ENCODE peak calls at places on chromosomes 13 and 19, in ten cellular contexts. A is heart right ventricle, G is activated B cell treated with CpG ODN at 0.5 μM for 24 hours, U is IMR-90, Q is DND-41, T is glutamatergic neuron, J is transverse colon, K is Calu3, Y is lower lobe of right lung, F is Peyer's patch. S is an unnamed sample.

GRCh38 chr13:32115069-32115468 is 83.5 kb downstream of the FRY start:
- DNase-seq in A (no peak), G (no peak), U (no peak), Q (no peak), T (no peak), J (no peak), K (no peak), Y (no peak), F (no peak), S (no peak)

GRCh38 chr19:35204799-35205732 is 23.5 kb downstream of the FAM187B start:
- DNase-seq in A (no peak), G (peak), U (no peak), Q (no peak), T (no peak), J (peak), K (no peak), Y (no peak), F (peak), S (no peak)

GRCh38 chr19:1481893-1482360 is 2.9 kb upstream of the C19orf25 start:
- DNase-seq in A (no peak), G (no peak), U (no peak), Q (no peak), T (no peak), J (no peak), K (no peak), Y (peak), F (no peak), S (no peak)

GRCh38 chr13:44921931-44922758 is 67.1 kb downstream of the NUFIP1 start:
- DNase-seq in A (no peak), G (no peak), U (peak), Q (no peak), T (no peak), J (peak), K (peak), Y (no peak), F (no peak), S (peak)

GRCh38 chr13:49428041-49428763 is 15.7 kb downstream of the CAB39L start:
- DNase-seq in A (no peak), G (no peak), U (no peak), Q (no peak), T (no peak), J (no peak), K (no peak), Y (no peak), F (no peak), S (no peak)

GRCh38 chr13:59607780-59608233 is 555.9 kb downstream of the DIAPH3 start:
- DNase-seq in A (no peak), G (no peak), U (no peak), Q (no peak), T (no peak), J (no peak), K (peak), Y (no peak), F (no peak), S (no peak)

GRCh38 chr19:4391701-4392543 is 8.4 kb downstream of the SH3GL1 start:
- DNase-seq in A (peak), G (no peak), U (peak), Q (no peak), T (no peak), J (no peak), K (no peak), Y (no peak), F (peak), S (no peak)

GRCh38 chr13:38090913-38091312 is 221.3 kb upstream of the TRPC4 start:
- DNase-seq in A (no peak), G (no peak), U (no peak), Q (no peak), T (peak), J (no peak), K (no peak), Y (no peak), F (no peak), S (no peak)

GRCh38 chr19:55091955-55092354 is 16.3 kb downstream of the EPS8L1 start:
- DNase-seq in A (no peak), G (no peak), U (no peak), Q (no peak), T (peak), J (no peak), K (no peak), Y (no peak), F (no peak), S (no peak)

GRCh38 chr13:36377822-36378480 is 31.8 kb upstream of the SPART start:
- DNase-seq in A (no peak), G (no peak), U (peak), Q (no peak), T (no peak), J (no peak), K (no peak), Y (no peak), F (no peak), S (no peak)

GRCh38 chr19:49362926-49363264 is 679 bp upstream of the TEAD2 start:
- DNase-seq in A (peak), G (no peak), U (peak), Q (no peak), T (no peak), J (peak), K (no peak), Y (no peak), F (no peak), S (no peak)

GRCh38 chr13:66329988-66330429 is 900.1 kb downstream of the PCDH9 start:
- DNase-seq in A (no peak), G (no peak), U (peak), Q (no peak), T (no peak), J (no peak), K (no peak), Y (no peak), F (no peak), S (no peak)

GRCh38 chr13:41409611-41410010 is 47.7 kb upstream of the RGCC start:
- DNase-seq in A (no peak), G (no peak), U (no peak), Q (no peak), T (no peak), J (no peak), K (no peak), Y (no peak), F (no peak), S (no peak)

GRCh38 chr19:2315121-2315817 is 7.3 kb upstream of the LINGO3 start:
- DNase-seq in A (no peak), G (no peak), U (no peak), Q (no peak), T (no peak), J (no peak), K (no peak), Y (no peak), F (no peak), S (no peak)

GRCh38 chr19:30253581-30253996 is 118.6 kb upstream of the ZNF536 start:
- DNase-seq in A (no peak), G (no peak), U (no peak), Q (no peak), T (no peak), J (no peak), K (no peak), Y (no peak), F (no peak), S (no peak)

GRCh38 chr13:57823704-57824103 is 192.2 kb downstream of the PCDH17 start:
- DNase-seq in A (no peak), G (no peak), U (no peak), Q (no peak), T (no peak), J (no peak), K (no peak), Y (no peak), F (no peak), S (no peak)

GRCh38 chr19:41785653-41786052 is 10.7 kb upstream of the CEACAM3 start:
- DNase-seq in A (peak), G (peak), U (peak), Q (peak), T (peak), J (peak), K (peak), Y (peak), F (peak), S (peak)

GRCh38 chr13:63901630-63902029 is 2486.0 kb upstream of the PCDH20 start:
- DNase-seq in A (no peak), G (no peak), U (no peak), Q (no peak), T (no peak), J (no peak), K (no peak), Y (no peak), F (no peak), S (no peak)
- TF ChIP-seq CTCF in A (no peak), G (no peak), U (no peak), Q (no peak), T (no peak), J (no peak), K (no peak), Y (no peak), F (no peak), S (no peak)

DNA sequence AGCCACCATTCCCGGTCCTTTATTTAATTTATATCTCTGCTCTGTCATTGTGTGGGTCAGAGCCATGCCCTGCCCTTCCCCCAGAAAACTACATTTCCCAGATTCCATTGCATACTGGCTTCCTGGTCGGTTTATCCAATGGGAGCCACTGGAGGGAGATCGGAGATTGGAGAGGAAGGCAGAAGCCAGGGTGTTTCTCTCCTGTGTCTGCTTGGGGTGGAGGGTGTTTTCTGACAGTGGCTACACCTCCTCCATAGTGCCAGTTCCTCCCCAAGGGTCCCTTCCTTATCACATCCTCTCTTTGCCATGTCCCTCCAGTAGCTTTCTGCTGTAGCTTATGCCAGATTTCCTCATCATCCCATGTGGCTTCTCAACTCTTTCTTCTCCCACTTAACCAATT is 19.0 kb downstream of the OLFM2 start:
- DNase-seq in A (no peak), G (no peak), U (peak), Q (peak), T (no peak), J (no peak), K (peak), Y (no peak), F (no peak), S (no peak)
- TF ChIP-seq CTCF in A (no peak), G (no peak), U (no peak), Q (no peak), T (no peak), J (no peak), K (no peak), Y (no peak), F (no peak), S (no peak)

GRCh38 chr19:58572818-58573657 is at the start of gene MZF1:
- DNase-seq in A (peak), G (peak), U (peak), Q (peak), T (peak), J (peak), K (peak), Y (peak), F (peak), S (peak)
- TF ChIP-seq CTCF in A (no peak), G (no peak), U (no peak), Q (peak), T (peak), J (no peak), K (no peak), Y (no peak), F (no peak), S (peak)

GRCh38 chr19:12885749-12886706 is 973 bp downstream of the KLF1 start:
- DNase-seq in A (no peak), G (no peak), U (no peak), Q (no peak), T (no peak), J (no peak), K (no peak), Y (no peak), F (no peak), S (no peak)

GRCh38 chr19:12886943-12887747 is at the start of gene KLF1:
- DNase-seq in A (no peak), G (no peak), U (no peak), Q (no peak), T (no peak), J (no peak), K (no peak), Y (no peak), F (no peak), S (no peak)

GRCh38 chr19:12893582-12893981 is 2.6 kb downstream of the GCDH start:
- DNase-seq in A (no peak), G (no peak), U (no peak), Q (no peak), T (no peak), J (no peak), K (no peak), Y (no peak), F (no peak), S (no peak)

GRCh38 chr19:12891553-12892021 is 627 bp downstream of the GCDH start:
- DNase-seq in A (no peak), G (no peak), U (no peak), Q (no peak), T (no peak), J (no peak), K (no peak), Y (no peak), F (no peak), S (no peak)

GRCh38 chr19:12890787-12891552 is at the start of gene GCDH:
- DNase-seq in A (peak), G (peak), U (peak), Q (peak), T (peak), J (peak), K (peak), Y (peak), F (peak), S (peak)
- TF ChIP-seq CTCF in A (no peak), G (no peak), U (no peak), Q (peak), T (no peak), J (no peak), K (no peak), Y (no peak), F (no peak), S (no peak)

DNA sequence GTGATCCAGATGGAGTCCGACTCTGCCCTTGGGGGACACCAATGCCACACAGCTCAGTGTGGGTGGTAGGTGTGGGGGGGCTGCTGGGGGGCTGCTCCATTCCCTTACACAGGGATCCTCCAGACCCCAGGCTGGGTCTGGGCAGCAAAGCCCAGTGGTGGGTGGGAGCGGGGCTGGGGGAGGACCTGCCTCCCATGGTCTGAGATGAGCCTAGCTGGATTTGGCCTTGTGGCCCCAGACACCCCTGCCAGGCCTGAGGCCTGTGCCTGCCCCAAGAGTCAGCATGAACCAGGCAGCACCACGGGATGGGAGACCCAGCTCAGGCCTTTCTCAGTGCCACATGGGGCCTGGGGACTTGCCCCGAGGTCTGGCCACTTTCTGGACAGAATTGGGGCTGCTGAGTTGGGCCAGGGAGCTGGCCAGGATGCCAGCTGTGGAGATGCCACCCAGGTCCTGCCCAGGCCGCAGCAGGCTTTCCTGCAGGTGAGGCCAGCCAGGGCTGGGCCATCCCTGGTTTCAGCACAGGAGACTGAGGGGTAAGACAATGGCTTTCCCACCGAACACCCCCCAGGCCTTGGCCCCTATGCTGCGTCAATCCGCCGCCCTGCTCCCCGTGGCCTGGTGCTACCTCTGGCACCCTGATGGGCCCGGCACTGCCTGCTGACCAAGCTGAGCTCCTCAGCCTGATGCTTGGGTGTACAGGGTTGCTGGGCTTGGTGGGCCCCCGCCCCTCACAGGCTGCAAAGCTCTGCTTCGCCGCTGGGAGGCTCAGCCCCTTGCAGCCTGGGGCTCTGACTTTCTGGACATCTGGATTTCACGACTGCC is 24.2 kb downstream of the CEBPG start:
- DNase-seq in A (no peak), G (no peak), U (no peak), Q (no peak), T (peak), J (no peak), K (no peak), Y (peak), F (peak), S (no peak)
- TF ChIP-seq CTCF in A (peak), G (no peak), U (no peak), Q (no peak), T (peak), J (no peak), K (no peak), Y (no peak), F (no peak), S (peak)

DNA sequence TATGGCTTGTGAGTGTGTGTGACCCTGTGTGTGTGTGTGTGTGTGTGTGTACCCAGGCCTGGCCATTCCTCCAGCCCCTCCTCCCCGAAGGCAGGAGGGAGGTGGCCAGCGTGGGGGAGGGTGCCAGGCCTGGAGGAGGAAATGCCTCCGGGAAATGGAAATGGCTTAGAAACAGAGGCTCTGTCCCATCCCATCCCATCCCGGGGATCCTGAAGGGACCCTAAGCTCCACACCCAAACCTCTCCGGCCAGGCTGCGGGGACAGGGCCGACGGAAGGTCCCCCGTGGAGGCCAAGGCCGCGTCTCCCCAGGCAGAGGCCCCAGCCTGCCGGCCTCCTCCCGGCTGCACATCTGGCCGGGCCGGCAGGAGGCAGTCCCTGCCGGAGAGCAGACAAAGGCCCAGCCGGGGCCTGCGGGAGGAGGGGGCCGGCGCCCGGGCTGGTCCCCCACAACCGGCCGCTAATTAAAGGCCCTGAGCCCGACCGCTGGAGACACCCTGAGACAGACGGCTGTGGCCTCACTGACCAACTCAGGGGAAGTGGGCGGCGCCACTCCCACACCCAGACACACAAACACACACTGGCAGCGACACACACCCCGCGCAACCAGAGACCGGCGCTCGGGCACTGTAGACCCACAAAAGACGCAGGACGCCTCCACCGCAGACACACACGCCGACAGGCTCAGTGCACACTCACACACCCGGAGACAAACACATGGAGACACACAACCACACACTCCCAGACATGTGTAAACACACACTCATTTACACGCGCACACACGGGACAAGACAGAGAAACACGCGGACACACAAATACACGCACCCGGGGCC is 1.1 kb downstream of the ADAMTS10 start:
- DNase-seq in A (peak), G (no peak), U (peak), Q (no peak), T (peak), J (peak), K (no peak), Y (peak), F (peak), S (peak)
- TF ChIP-seq CTCF in A (peak), G (no peak), U (peak), Q (no peak), T (no peak), J (peak), K (no peak), Y (peak), F (no peak), S (peak)

GRCh38 chr13:78121459-78122348 is 203.1 kb upstream of the EDNRB start:
- DNase-seq in A (no peak), G (no peak), U (peak), Q (peak), T (peak), J (peak), K (peak), Y (no peak), F (peak), S (peak)
- TF ChIP-seq CTCF in A (peak), G (peak), U (peak), Q (peak), T (peak), J (peak), K (no peak), Y (peak), F (peak), S (peak)

GRCh38 chr13:43894438-43894837 is 14.7 kb downstream of the LACC1 start:
- DNase-seq in A (no peak), G (no peak), U (no peak), Q (no peak), T (no peak), J (no peak), K (no peak), Y (no peak), F (no peak), S (no peak)
- TF ChIP-seq CTCF in A (no peak), G (no peak), U (peak), Q (peak), T (peak), J (no peak), K (no peak), Y (peak), F (no peak), S (no peak)

GRCh38 chr19:5996102-5996501 is 18.2 kb upstream of the RANBP3 start:
- DNase-seq in A (no peak), G (no peak), U (no peak), Q (no peak), T (no peak), J (no peak), K (no peak), Y (no peak), F (no peak), S (no peak)

GRCh38 chr19:5996598-5997320 is 18.8 kb upstream of the RANBP3 start:
- DNase-seq in A (no peak), G (no peak), U (no peak), Q (no peak), T (no peak), J (no peak), K (no peak), Y (no peak), F (no peak), S (no peak)

GRCh38 chr19:5999693-6000092 is 21.8 kb upstream of the RANBP3 start:
- DNase-seq in A (no peak), G (no peak), U (no peak), Q (no peak), T (no peak), J (no peak), K (no peak), Y (no peak), F (no peak), S (no peak)

GRCh38 chr19:5995606-5996005 is 17.7 kb upstream of the RANBP3 start:
- DNase-seq in A (no peak), G (no peak), U (no peak), Q (no peak), T (no peak), J (no peak), K (no peak), Y (no peak), F (no peak), S (no peak)

GRCh38 chr19:5997371-5997770 is 19.4 kb upstream of the RANBP3 start:
- DNase-seq in A (no peak), G (no peak), U (no peak), Q (no peak), T (peak), J (no peak), K (no peak), Y (no peak), F (no peak), S (no peak)
- TF ChIP-seq CTCF in A (no peak), G (no peak), U (no peak), Q (no peak), T (no peak), J (no peak), K (no peak), Y (no peak), F (no peak), S (peak)